ENCODE peak calls at places on chromosome 1, in seven cellular contexts. A is stomach, F is fibroblast of lung, O is A549, Q is left ventricle myocardium inferior, S is colonic mucosa, I is lung. Z is an unnamed sample.

GRCh38 chr1:58620259-58620658 is 43.2 kb upstream of the TACSTD2 start:
- DNase-seq in A (peak; percentile 71), F (no peak), O (no peak), Q (no peak), S (peak; percentile 48), I (no peak), Z (peak; percentile 60)

GRCh38 chr1:199132006-199132405 is 493.2 kb downstream of the PTPRC start:
- DNase-seq in A (no peak), F (no peak), O (no peak), Q (no peak), S (no peak), I (no peak), Z (no peak)

GRCh38 chr1:63116016-63116415 is 206.4 kb upstream of the FOXD3 start:
- DNase-seq in A (no peak), F (peak; percentile 8), O (no peak), Q (no peak), S (no peak), I (no peak), Z (no peak)

GRCh38 chr1:95407864-95408291 is 173.9 kb downstream of the RWDD3 start:
- DNase-seq in A (no peak), F (no peak), O (no peak), Q (no peak), S (no peak), I (no peak), Z (no peak)

GRCh38 chr1:230146709-230147108 is 79.7 kb downstream of the GALNT2 start:
- DNase-seq in A (no peak), F (no peak), O (no peak), Q (no peak), S (no peak), I (no peak), Z (no peak)

GRCh38 chr1:2966940-2967725 is 54.1 kb upstream of the ACTRT2 start:
- DNase-seq in A (no peak), F (no peak), O (no peak), Q (peak; percentile 5), S (no peak), I (no peak), Z (peak; percentile 55)

GRCh38 chr1:193569696-193570269 is 383.4 kb upstream of the B3GALT2 start:
- DNase-seq in A (no peak), F (peak; percentile 51), O (no peak), Q (no peak), S (no peak), I (no peak), Z (no peak)

GRCh38 chr1:94281361-94282142 is 44.2 kb upstream of the ARHGAP29 start:
- DNase-seq in A (no peak), F (peak; percentile 37), O (no peak), Q (no peak), S (no peak), I (no peak), Z (no peak)

GRCh38 chr1:197042676-197043341 is 24.3 kb downstream of the F13B start:
- DNase-seq in A (no peak), F (no peak), O (peak; percentile 45), Q (no peak), S (no peak), I (no peak), Z (no peak)

GRCh38 chr1:35623832-35624231 is 17.5 kb downstream of the PSMB2 start:
- DNase-seq in A (no peak), F (no peak), O (no peak), Q (no peak), S (no peak), I (no peak), Z (no peak)

GRCh38 chr1:29683472-29683871 is 447.1 kb downstream of the PTPRU start:
- DNase-seq in A (no peak), F (no peak), O (no peak), Q (no peak), S (peak; percentile 3), I (peak; percentile 24), Z (no peak)

GRCh38 chr1:204733869-204734596 is 48.5 kb upstream of the LRRN2 start:
- DNase-seq in A (no peak), F (no peak), O (no peak), Q (no peak), S (peak; percentile 10), I (no peak), Z (no peak)

GRCh38 chr1:116878804-116879477 is 30.8 kb upstream of the PTGFRN start:
- DNase-seq in A (no peak), F (peak; percentile 22), O (no peak), Q (peak; percentile 52), S (no peak), I (no peak), Z (no peak)

GRCh38 chr1:22527122-22527521 is 36.2 kb upstream of the EPHA8 start:
- DNase-seq in A (no peak), F (no peak), O (no peak), Q (no peak), S (no peak), I (no peak), Z (no peak)

GRCh38 chr1:223765036-223765718 is 52.8 kb downstream of the CAPN2 start:
- DNase-seq in A (no peak), F (no peak), O (no peak), Q (peak; percentile 74), S (peak; percentile 49), I (no peak), Z (no peak)

GRCh38 chr1:5977494-5978444 is 14.5 kb downstream of the NPHP4 start:
- DNase-seq in A (no peak), F (peak; percentile 5), O (no peak), Q (no peak), S (no peak), I (no peak), Z (peak; percentile 56)

GRCh38 chr1:237760981-237761380 is 129.7 kb downstream of the ZP4 start:
- DNase-seq in A (no peak), F (no peak), O (no peak), Q (no peak), S (peak; percentile 22), I (no peak), Z (no peak)

GRCh38 chr1:94416901-94417701 is 1.1 kb upstream of the ABCD3 start:
- DNase-seq in A (peak; percentile 43), F (peak; percentile 85), O (peak; percentile 18), Q (no peak), S (peak; percentile 47), I (peak; percentile 49), Z (no peak)

GRCh38 chr1:203213126-203213525 is 16.3 kb downstream of the CHIT1 start:
- DNase-seq in A (no peak), F (no peak), O (no peak), Q (no peak), S (no peak), I (no peak), Z (no peak)
- H3K27ac ChIP-seq in A (no peak overlapping the region), F (no peak overlapping the region), O (no peak overlapping the region), Q (no peak overlapping the region), S (no peak overlapping the region), I (no peak overlapping the region), Z (no peak overlapping the region)

DNA sequence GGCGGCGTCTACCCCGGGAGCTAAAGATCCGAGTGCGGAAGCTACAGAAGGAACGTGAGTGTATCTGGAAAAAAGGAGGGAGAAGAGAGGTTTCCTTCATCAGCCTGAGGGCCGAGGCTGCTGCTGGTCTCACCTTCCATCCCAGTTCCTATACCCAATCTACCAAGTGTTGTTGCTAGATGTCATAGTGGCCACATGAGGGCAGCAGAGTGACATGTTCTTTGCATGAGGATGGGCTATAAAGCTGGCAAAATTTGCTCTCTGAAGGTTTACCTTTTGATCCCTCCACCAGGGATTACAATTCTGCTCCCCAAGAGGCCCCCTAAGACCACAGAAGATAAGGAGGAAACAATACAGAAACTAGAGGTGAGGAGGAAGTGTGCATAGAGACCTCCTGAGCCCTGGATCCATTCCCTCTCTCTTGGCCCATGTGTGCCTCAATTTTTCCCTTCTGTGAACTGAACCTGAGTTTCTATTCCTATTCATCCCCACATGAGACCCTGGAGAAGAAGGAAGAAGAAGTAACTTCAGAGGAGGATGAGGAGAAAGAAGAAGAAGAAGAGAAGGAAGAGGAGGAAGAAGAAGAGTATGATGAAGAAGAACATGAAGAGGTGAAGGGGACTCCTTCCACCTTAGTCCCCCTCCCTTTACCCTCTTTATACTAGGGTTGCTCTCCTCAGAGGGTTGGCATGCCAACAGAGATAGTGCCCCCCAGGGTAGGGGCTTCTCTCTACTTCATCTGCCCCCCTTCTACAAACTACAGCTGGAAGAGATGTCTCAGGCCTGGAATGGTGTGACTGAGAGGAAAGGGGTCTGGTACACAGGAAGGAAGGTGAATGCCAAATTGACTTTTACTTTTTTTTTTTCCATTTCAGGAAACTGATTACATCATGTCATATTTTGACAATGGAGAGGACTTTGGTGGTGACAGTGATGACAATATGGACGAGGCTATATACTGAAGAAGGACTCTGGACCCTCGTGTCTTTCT is 13.3 kb downstream of the POLR3GL start:
- DNase-seq in A (peak; percentile 88), F (peak; percentile 91), O (peak; percentile 80), Q (peak; percentile 68), S (peak; percentile 76), I (peak; percentile 82), Z (peak; percentile 67)
- H3K4me3 ChIP-seq in A (no peak overlapping the region), F (no peak overlapping the region), O (no peak overlapping the region), Q (peak overlapping the region; percentile 58), S (no peak overlapping the region), I (no peak overlapping the region), Z (no peak overlapping the region)

GRCh38 chr1:19435181-19435580 is 50.2 kb downstream of the CAPZB start:
- DNase-seq in A (no peak), F (peak; percentile 92), O (no peak), Q (no peak), S (no peak), I (no peak), Z (no peak)

GRCh38 chr1:19430121-19431068 is 54.9 kb downstream of the CAPZB start:
- DNase-seq in A (peak; percentile 64), F (peak; percentile 72), O (peak; percentile 34), Q (no peak), S (no peak), I (peak; percentile 61), Z (no peak)

GRCh38 chr1:19435851-19436465 is 49.4 kb downstream of the CAPZB start:
- DNase-seq in A (no peak), F (no peak), O (no peak), Q (no peak), S (no peak), I (no peak), Z (no peak)

GRCh38 chr1:19433610-19433999 is 51.7 kb downstream of the CAPZB start:
- DNase-seq in A (no peak), F (no peak), O (no peak), Q (no peak), S (no peak), I (no peak), Z (no peak)

GRCh38 chr1:19432943-19433609 is 52.3 kb downstream of the CAPZB start:
- DNase-seq in A (no peak), F (peak; percentile 74), O (no peak), Q (no peak), S (no peak), I (no peak), Z (no peak)
- H3K4me1 ChIP-seq in A (peaks cover 81% of the 10 kb centered on the region), F (peaks cover 58% of the 10 kb centered on the region), O (peaks cover 43% of the 10 kb centered on the region), Q (peaks cover 94% of the 10 kb centered on the region), S (peaks cover 24% of the 10 kb centered on the region), I (peaks cover 34% of the 10 kb centered on the region), Z (peaks cover 19% of the 10 kb centered on the region)

GRCh38 chr1:201016943-201017827 is 6.3 kb downstream of the KIF21B start:
- DNase-seq in A (no peak), F (no peak), O (no peak), Q (no peak), S (no peak), I (no peak), Z (no peak)

GRCh38 chr1:201014816-201015200 is 8.7 kb downstream of the KIF21B start:
- DNase-seq in A (no peak), F (no peak), O (no peak), Q (no peak), S (no peak), I (no peak), Z (no peak)

GRCh38 chr1:201015551-201016091 is 7.9 kb downstream of the KIF21B start:
- DNase-seq in A (no peak), F (no peak), O (no peak), Q (no peak), S (no peak), I (no peak), Z (no peak)

GRCh38 chr1:201017828-201018163 is 5.7 kb downstream of the KIF21B start:
- DNase-seq in A (no peak), F (no peak), O (no peak), Q (no peak), S (no peak), I (no peak), Z (no peak)

GRCh38 chr1:201016211-201016651 is 7.3 kb downstream of the KIF21B start:
- DNase-seq in A (no peak), F (peak; percentile 14), O (no peak), Q (peak; percentile 33), S (peak; percentile 77), I (no peak), Z (no peak)
- H3K27ac ChIP-seq in A (no peak overlapping the region), F (no peak overlapping the region), O (peak overlapping the region; percentile 18), Q (no peak overlapping the region), S (no peak overlapping the region), I (no peak overlapping the region), Z (no peak overlapping the region)

Z was measured in pancreas.